ENCODE peak calls at places on chromosomes 2 and 18, in six cellular contexts. One of them, this sample, is unnamed.
A peak's percentile ranks its signal among the peaks of the same experiment; 100 is the strongest.

GRCh38 chr18:40866013-40866644 is 1088.9 kb upstream of the PIK3C3 start:
- DNase-seq in ovary: no peak
- DNase-seq in prostate gland: no peak
- DNase-seq in kidney: no peak
- DNase-seq in heart right ventricle: no peak
- DNase-seq in thyroid gland: no peak
- DNase-seq in this sample: no peak

GRCh38 chr18:25332002-25332401 is 20.0 kb downstream of the ZNF521 start:
- DNase-seq in thyroid gland: no peak
- DNase-seq in prostate gland: no peak
- DNase-seq in kidney: no peak
- DNase-seq in heart right ventricle: no peak
- DNase-seq in ovary: no peak
- DNase-seq in this sample: no peak

GRCh38 chr2:240960309-240960962 is 38.0 kb upstream of the SNED1 start:
- DNase-seq in prostate gland: no peak
- DNase-seq in thyroid gland: peak; percentile 80
- DNase-seq in ovary: peak; percentile 92
- DNase-seq in kidney: peak; percentile 97
- DNase-seq in heart right ventricle: peak; percentile 71
- DNase-seq in this sample: peak; percentile 8

GRCh38 chr2:174788291-174788929 is 24.1 kb upstream of the CHRNA1 start:
- DNase-seq in heart right ventricle: no peak
- DNase-seq in ovary: no peak
- DNase-seq in thyroid gland: no peak
- DNase-seq in kidney: no peak
- DNase-seq in prostate gland: no peak
- DNase-seq in this sample: no peak

GRCh38 chr18:58298251-58299134 is 254.5 kb downstream of the NEDD4L start:
- DNase-seq in thyroid gland: no peak
- DNase-seq in prostate gland: no peak
- DNase-seq in ovary: no peak
- DNase-seq in kidney: no peak
- DNase-seq in heart right ventricle: no peak
- DNase-seq in this sample: no peak

GRCh38 chr2:218010838-218011616 is 8.2 kb upstream of the TNS1 start:
- DNase-seq in prostate gland: no peak
- DNase-seq in ovary: no peak
- DNase-seq in heart right ventricle: no peak
- DNase-seq in kidney: no peak
- DNase-seq in thyroid gland: peak; percentile 54
- DNase-seq in this sample: no peak

GRCh38 chr2:64260817-64261216 is 116.6 kb upstream of the PELI1 start:
- DNase-seq in kidney: no peak
- DNase-seq in prostate gland: peak; percentile 16
- DNase-seq in heart right ventricle: peak; percentile 20
- DNase-seq in thyroid gland: peak; percentile 26
- DNase-seq in ovary: no peak
- DNase-seq in this sample: peak; percentile 16

GRCh38 chr2:231198291-231199173 is at the start of gene ARMC9:
- DNase-seq in kidney: peak; percentile 90
- DNase-seq in ovary: peak; percentile 84
- DNase-seq in prostate gland: peak; percentile 76
- DNase-seq in thyroid gland: peak; percentile 83
- DNase-seq in heart right ventricle: peak; percentile 77
- DNase-seq in this sample: peak; percentile 82

GRCh38 chr2:197799072-197799471 is 5.3 kb upstream of the PLCL1 start:
- DNase-seq in thyroid gland: no peak
- DNase-seq in heart right ventricle: no peak
- DNase-seq in prostate gland: no peak
- DNase-seq in ovary: no peak
- DNase-seq in kidney: no peak
- DNase-seq in this sample: no peak

GRCh38 chr2:191539068-191539467 is 138.9 kb upstream of the NABP1 start:
- DNase-seq in prostate gland: no peak
- DNase-seq in kidney: no peak
- DNase-seq in thyroid gland: no peak
- DNase-seq in heart right ventricle: no peak
- DNase-seq in ovary: no peak
- DNase-seq in this sample: no peak

GRCh38 chr2:148971547-148971946 is 67.0 kb upstream of the LYPD6B start:
- DNase-seq in kidney: no peak
- DNase-seq in heart right ventricle: no peak
- DNase-seq in thyroid gland: no peak
- DNase-seq in ovary: no peak
- DNase-seq in prostate gland: no peak
- DNase-seq in this sample: no peak

GRCh38 chr18:64966667-64967066 is 784.1 kb upstream of the CDH7 start:
- DNase-seq in ovary: no peak
- DNase-seq in prostate gland: no peak
- DNase-seq in thyroid gland: peak; percentile 35
- DNase-seq in kidney: no peak
- DNase-seq in heart right ventricle: peak; percentile 13
- DNase-seq in this sample: no peak

GRCh38 chr18:33034212-33034611 is 261.4 kb upstream of the KLHL14 start:
- DNase-seq in heart right ventricle: no peak
- DNase-seq in prostate gland: no peak
- DNase-seq in thyroid gland: no peak
- DNase-seq in kidney: no peak
- DNase-seq in ovary: no peak
- DNase-seq in this sample: no peak

GRCh38 chr2:73821669-73822068 is 7.1 kb upstream of the STAMBP start:
- DNase-seq in thyroid gland: no peak
- DNase-seq in prostate gland: no peak
- DNase-seq in ovary: no peak
- DNase-seq in kidney: no peak
- DNase-seq in heart right ventricle: no peak
- DNase-seq in this sample: no peak

GRCh38 chr2:8576525-8577157 is 105.2 kb upstream of the ID2 start:
- DNase-seq in prostate gland: no peak
- DNase-seq in thyroid gland: no peak
- DNase-seq in heart right ventricle: no peak
- DNase-seq in ovary: peak; percentile 19
- DNase-seq in kidney: peak; percentile 70
- DNase-seq in this sample: peak; percentile 38

GRCh38 chr2:11175293-11175795 is 20.1 kb downstream of the SLC66A3 start:
- DNase-seq in ovary: peak; percentile 22
- DNase-seq in thyroid gland: no peak
- DNase-seq in prostate gland: no peak
- DNase-seq in kidney: no peak
- DNase-seq in heart right ventricle: no peak
- DNase-seq in this sample: no peak

GRCh38 chr2:236769981-236770671 is 200.5 kb downstream of the ACKR3 start:
- DNase-seq in thyroid gland: no peak
- DNase-seq in prostate gland: no peak
- DNase-seq in heart right ventricle: no peak
- DNase-seq in kidney: no peak
- DNase-seq in ovary: no peak
- DNase-seq in this sample: no peak

GRCh38 chr18:2880473-2880872 is 33.7 kb downstream of the EMILIN2 start:
- DNase-seq in ovary: peak; percentile 39
- DNase-seq in heart right ventricle: peak; percentile 29
- DNase-seq in prostate gland: no peak
- DNase-seq in kidney: no peak
- DNase-seq in thyroid gland: no peak
- DNase-seq in this sample: no peak

GRCh38 chr2:74080346-74080745 is 67.4 kb downstream of the BOLA3 start:
- DNase-seq in ovary: no peak
- DNase-seq in kidney: no peak
- DNase-seq in prostate gland: no peak
- DNase-seq in thyroid gland: no peak
- DNase-seq in heart right ventricle: no peak
- DNase-seq in this sample: no peak

GRCh38 chr18:52992041-52992440 is 652.0 kb downstream of the DCC start:
- DNase-seq in ovary: no peak
- DNase-seq in heart right ventricle: no peak
- DNase-seq in prostate gland: no peak
- DNase-seq in kidney: no peak
- DNase-seq in thyroid gland: no peak
- DNase-seq in this sample: no peak

GRCh38 chr2:28054916-28055315 is 164.4 kb downstream of the BABAM2 start:
- DNase-seq in prostate gland: no peak
- DNase-seq in thyroid gland: no peak
- DNase-seq in heart right ventricle: no peak
- DNase-seq in ovary: no peak
- DNase-seq in kidney: no peak
- DNase-seq in this sample: no peak
- H3K36me3 ChIP-seq in prostate gland: no peaks in the 10 kb centered on the region
- H3K36me3 ChIP-seq in thyroid gland: no peaks in the 10 kb centered on the region
- H3K36me3 ChIP-seq in heart right ventricle: no peaks in the 10 kb centered on the region
- H3K36me3 ChIP-seq in ovary: no peaks in the 10 kb centered on the region
- H3K36me3 ChIP-seq in kidney: no peaks in the 10 kb centered on the region
- H3K36me3 ChIP-seq in this sample: no peaks in the 10 kb centered on the region

GRCh38 chr18:78683191-78684010 is 296.2 kb upstream of the SALL3 start:
- DNase-seq in heart right ventricle: no peak
- DNase-seq in prostate gland: no peak
- DNase-seq in thyroid gland: no peak
- DNase-seq in kidney: no peak
- DNase-seq in ovary: no peak
- DNase-seq in this sample: no peak

GRCh38 chr18:78682716-78683115 is 296.9 kb upstream of the SALL3 start:
- DNase-seq in heart right ventricle: no peak
- DNase-seq in ovary: no peak
- DNase-seq in thyroid gland: no peak
- DNase-seq in kidney: no peak
- DNase-seq in prostate gland: no peak
- DNase-seq in this sample: no peak

GRCh38 chr18:78681934-78682333 is 297.7 kb upstream of the SALL3 start:
- DNase-seq in kidney: no peak
- DNase-seq in thyroid gland: no peak
- DNase-seq in heart right ventricle: no peak
- DNase-seq in ovary: no peak
- DNase-seq in prostate gland: no peak
- DNase-seq in this sample: no peak

GRCh38 chr18:78679861-78680260 is 299.8 kb upstream of the SALL3 start:
- DNase-seq in kidney: peak; percentile 44
- DNase-seq in prostate gland: no peak
- DNase-seq in thyroid gland: no peak
- DNase-seq in heart right ventricle: no peak
- DNase-seq in ovary: no peak
- DNase-seq in this sample: no peak

GRCh38 chr18:78681396-78681795 is 298.2 kb upstream of the SALL3 start:
- DNase-seq in ovary: no peak
- DNase-seq in thyroid gland: no peak
- DNase-seq in heart right ventricle: no peak
- DNase-seq in kidney: peak; percentile 66
- DNase-seq in prostate gland: no peak
- DNase-seq in this sample: no peak
- TF ChIP-seq CTCF in ovary: no peak
- TF ChIP-seq CTCF in thyroid gland: no peak
- TF ChIP-seq CTCF in heart right ventricle: no peak
- TF ChIP-seq CTCF in kidney: no peak
- TF ChIP-seq CTCF in prostate gland: no peak
- TF ChIP-seq CTCF in this sample: no peak

DNA sequence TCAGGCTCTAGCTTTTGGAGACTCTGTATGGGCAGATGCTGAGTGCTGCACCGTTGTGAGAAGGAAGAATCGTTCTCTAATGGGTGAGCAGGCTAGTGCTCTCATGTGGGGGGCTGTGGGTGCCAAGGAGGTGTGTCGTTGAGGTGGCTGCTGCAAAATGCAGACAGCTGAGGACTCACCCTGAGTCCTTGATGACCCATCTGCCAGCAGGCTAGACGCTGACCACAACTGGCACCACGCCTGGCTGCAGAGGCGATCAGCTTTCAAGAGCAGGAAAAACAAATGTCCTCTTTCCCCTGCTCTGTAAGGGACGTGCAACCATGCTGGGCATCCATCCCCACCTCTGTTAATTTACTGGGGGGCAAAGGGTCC is 48.2 kb downstream of the HAUS1 start:
- DNase-seq in heart right ventricle: peak; percentile 52
- DNase-seq in ovary: no peak
- DNase-seq in kidney: no peak
- DNase-seq in prostate gland: no peak
- DNase-seq in thyroid gland: peak; percentile 91
- DNase-seq in this sample: no peak
- H3K4me1 ChIP-seq in heart right ventricle: peaks cover 7% of the 10 kb centered on the region
- H3K4me1 ChIP-seq in ovary: no peaks in the 10 kb centered on the region
- H3K4me1 ChIP-seq in kidney: no peaks in the 10 kb centered on the region
- H3K4me1 ChIP-seq in prostate gland: no peaks in the 10 kb centered on the region
- H3K4me1 ChIP-seq in thyroid gland: peaks cover 41% of the 10 kb centered on the region
- H3K4me1 ChIP-seq in this sample: peaks cover 77% of the 10 kb centered on the region

DNA sequence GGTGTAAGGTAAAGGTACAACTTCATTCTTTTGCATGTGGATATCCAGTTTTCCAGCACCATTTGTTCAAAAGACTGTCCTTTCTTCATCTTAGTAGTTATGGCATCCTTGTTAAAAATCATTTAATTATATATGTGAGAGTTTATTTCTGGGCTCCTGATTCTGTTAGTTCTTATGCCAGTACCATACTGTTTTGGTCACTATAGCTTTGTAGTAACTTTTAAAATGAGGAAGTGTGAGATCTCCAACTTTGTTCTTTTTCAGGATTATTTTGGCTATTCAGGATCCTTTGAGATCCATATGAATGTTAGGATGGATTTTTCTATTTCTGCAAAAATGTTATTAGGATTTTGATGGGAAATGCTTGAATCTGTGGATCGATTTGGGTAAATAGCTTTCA is 16.8 kb downstream of the ACTR3 start:
- DNase-seq in ovary: no peak
- DNase-seq in kidney: no peak
- DNase-seq in heart right ventricle: no peak
- DNase-seq in thyroid gland: no peak
- DNase-seq in prostate gland: no peak
- DNase-seq in this sample: no peak
- H3K36me3 ChIP-seq in ovary: no peaks in the 10 kb centered on the region
- H3K36me3 ChIP-seq in kidney: no peaks in the 10 kb centered on the region
- H3K36me3 ChIP-seq in heart right ventricle: no peaks in the 10 kb centered on the region
- H3K36me3 ChIP-seq in thyroid gland: no peaks in the 10 kb centered on the region
- H3K36me3 ChIP-seq in prostate gland: no peaks in the 10 kb centered on the region
- H3K36me3 ChIP-seq in this sample: no peaks in the 10 kb centered on the region

GRCh38 chr2:52340185-52340584 is 1308.3 kb upstream of the NRXN1 start:
- DNase-seq in thyroid gland: no peak
- DNase-seq in kidney: no peak
- DNase-seq in ovary: no peak
- DNase-seq in prostate gland: no peak
- DNase-seq in heart right ventricle: no peak
- DNase-seq in this sample: no peak
- TF ChIP-seq CTCF in thyroid gland: no peak
- TF ChIP-seq CTCF in kidney: no peak
- TF ChIP-seq CTCF in ovary: no peak
- TF ChIP-seq CTCF in prostate gland: no peak
- TF ChIP-seq CTCF in heart right ventricle: no peak
- TF ChIP-seq CTCF in this sample: no peak

GRCh38 chr2:43106767-43107527 is 119.5 kb downstream of the ZFP36L2 start:
- DNase-seq in heart right ventricle: no peak
- DNase-seq in prostate gland: no peak
- DNase-seq in thyroid gland: no peak
- DNase-seq in kidney: no peak
- DNase-seq in ovary: peak; percentile 38
- DNase-seq in this sample: no peak

GRCh38 chr2:43107679-43108078 is 118.7 kb downstream of the ZFP36L2 start:
- DNase-seq in kidney: peak; percentile 82
- DNase-seq in prostate gland: no peak
- DNase-seq in ovary: no peak
- DNase-seq in heart right ventricle: no peak
- DNase-seq in thyroid gland: no peak
- DNase-seq in this sample: no peak

GRCh38 chr2:43110442-43110871 is 115.9 kb downstream of the ZFP36L2 start:
- DNase-seq in ovary: no peak
- DNase-seq in thyroid gland: no peak
- DNase-seq in heart right ventricle: peak; percentile 37
- DNase-seq in prostate gland: no peak
- DNase-seq in kidney: no peak
- DNase-seq in this sample: no peak

GRCh38 chr2:43112155-43112554 is 114.3 kb downstream of the ZFP36L2 start:
- DNase-seq in heart right ventricle: no peak
- DNase-seq in ovary: no peak
- DNase-seq in prostate gland: no peak
- DNase-seq in thyroid gland: no peak
- DNase-seq in kidney: no peak
- DNase-seq in this sample: no peak

GRCh38 chr2:43109261-43109743 is 117.1 kb downstream of the ZFP36L2 start:
- DNase-seq in thyroid gland: peak; percentile 61
- DNase-seq in kidney: no peak
- DNase-seq in prostate gland: no peak
- DNase-seq in ovary: no peak
- DNase-seq in heart right ventricle: no peak
- DNase-seq in this sample: no peak
- H3K4me1 ChIP-seq in thyroid gland: peaks cover 45% of the 10 kb centered on the region
- H3K4me1 ChIP-seq in kidney: peaks cover 5% of the 10 kb centered on the region
- H3K4me1 ChIP-seq in prostate gland: no peaks in the 10 kb centered on the region
- H3K4me1 ChIP-seq in ovary: peaks cover 28% of the 10 kb centered on the region
- H3K4me1 ChIP-seq in heart right ventricle: peaks cover 76% of the 10 kb centered on the region
- H3K4me1 ChIP-seq in this sample: peaks cover 2% of the 10 kb centered on the region